ENCODE peak calls at places on chromosomes 7 and 10, in eight cellular contexts. I, Z, C, D, E, X, O and Y are unnamed samples.

GRCh38 chr10:121070257-121070656 is 219.1 kb downstream of the WDR11 start:
- DNase-seq in I (no peak), Z (no peak), C (no peak), D (no peak), E (peak), X (no peak), O (no peak), Y (peak)

GRCh38 chr7:88789480-88790064 is 6.0 kb downstream of the TEX47 start:
- DNase-seq in I (no peak), Z (no peak), C (no peak), D (no peak), E (peak), X (peak), O (no peak), Y (peak)

GRCh38 chr10:77675347-77675746 is 37.7 kb upstream of the KCNMA1 start:
- DNase-seq in I (no peak), Z (no peak), C (no peak), D (no peak), E (peak), X (no peak), O (no peak), Y (no peak)

GRCh38 chr7:94529516-94529915 is 19.9 kb downstream of the CASD1 start:
- DNase-seq in I (no peak), Z (no peak), C (no peak), D (no peak), E (no peak), X (no peak), O (no peak), Y (no peak)

GRCh38 chr10:115056186-115056585 is 37.0 kb upstream of the ATRNL1 start:
- DNase-seq in I (no peak), Z (no peak), C (no peak), D (no peak), E (no peak), X (no peak), O (no peak), Y (no peak)

GRCh38 chr10:84837041-84837766 is 508.8 kb downstream of the CCSER2 start:
- DNase-seq in I (no peak), Z (no peak), C (no peak), D (no peak), E (no peak), X (no peak), O (no peak), Y (no peak)

GRCh38 chr7:150373049-150373801 is 4.6 kb downstream of the REPIN1 start:
- DNase-seq in I (peak), Z (no peak), C (no peak), D (no peak), E (no peak), X (no peak), O (no peak), Y (no peak)

GRCh38 chr7:137343483-137343841 is at the start of gene PTN:
- DNase-seq in I (peak), Z (no peak), C (no peak), D (no peak), E (no peak), X (no peak), O (no peak), Y (no peak)

GRCh38 chr7:918118-918425 is 36.4 kb downstream of the ADAP1 start:
- DNase-seq in I (no peak), Z (peak), C (peak), D (no peak), E (no peak), X (no peak), O (no peak), Y (no peak)

GRCh38 chr10:79059859-79060379 is 8.8 kb upstream of the ZMIZ1 start:
- DNase-seq in I (no peak), Z (peak), C (peak), D (no peak), E (no peak), X (no peak), O (no peak), Y (no peak)

GRCh38 chr7:158501300-158502067 is 86.1 kb downstream of the PTPRN2 start:
- DNase-seq in I (no peak), Z (no peak), C (no peak), D (no peak), E (no peak), X (no peak), O (no peak), Y (no peak)

GRCh38 chr7:45484094-45484493 is 90.1 kb upstream of the ADCY1 start:
- DNase-seq in I (no peak), Z (no peak), C (no peak), D (no peak), E (no peak), X (no peak), O (no peak), Y (no peak)

GRCh38 chr10:86653379-86653778 is 968 bp upstream of the OPN4 start:
- DNase-seq in I (no peak), Z (peak), C (peak), D (no peak), E (no peak), X (no peak), O (no peak), Y (no peak)

GRCh38 chr7:105797652-105798051 is 78.7 kb downstream of the ATXN7L1 start:
- DNase-seq in I (no peak), Z (no peak), C (no peak), D (no peak), E (no peak), X (no peak), O (no peak), Y (no peak)

GRCh38 chr10:36269222-36269621 is 627.1 kb upstream of the FZD8 start:
- DNase-seq in I (no peak), Z (no peak), C (no peak), D (no peak), E (no peak), X (no peak), O (no peak), Y (no peak)

GRCh38 chr10:16440396-16441105 is 3.7 kb downstream of the PTER start:
- DNase-seq in I (peak), Z (no peak), C (peak), D (peak), E (peak), X (no peak), O (no peak), Y (no peak)

GRCh38 chr10:72574636-72575035 is 51.2 kb downstream of the MICU1 start:
- DNase-seq in I (no peak), Z (no peak), C (no peak), D (no peak), E (no peak), X (no peak), O (no peak), Y (no peak)

GRCh38 chr7:12174931-12175330 is 36.2 kb upstream of the TMEM106B start:
- DNase-seq in I (no peak), Z (no peak), C (no peak), D (no peak), E (no peak), X (no peak), O (no peak), Y (no peak)

GRCh38 chr10:114026189-114027040 is 17.3 kb upstream of the ADRB1 start:
- DNase-seq in I (peak), Z (no peak), C (no peak), D (peak), E (peak), X (peak), O (no peak), Y (no peak)

GRCh38 chr7:137695942-137696341 is 150.8 kb downstream of the DGKI start:
- DNase-seq in I (no peak), Z (no peak), C (no peak), D (no peak), E (no peak), X (no peak), O (no peak), Y (no peak)

GRCh38 chr10:33333260-33334169 is 952 bp downstream of the NRP1 start:
- DNase-seq in I (no peak), Z (no peak), C (no peak), D (no peak), E (peak), X (no peak), O (no peak), Y (peak)

GRCh38 chr7:96417784-96418183 is 95.9 kb upstream of the SLC25A13 start:
- DNase-seq in I (no peak), Z (no peak), C (no peak), D (no peak), E (no peak), X (no peak), O (no peak), Y (no peak)

GRCh38 chr10:94194256-94194655 is 168.5 kb downstream of the NOC3L start:
- DNase-seq in I (no peak), Z (no peak), C (no peak), D (peak), E (no peak), X (no peak), O (no peak), Y (no peak)

GRCh38 chr10:88642254-88642653 is 22.0 kb upstream of the LIPF start:
- DNase-seq in I (no peak), Z (no peak), C (no peak), D (no peak), E (no peak), X (no peak), O (no peak), Y (no peak)
- H3K4me3 ChIP-seq in I (no peak), Z (no peak), C (no peak), D (no peak), E (no peak), X (no peak), O (no peak), Y (no peak)

GRCh38 chr7:76296743-76297740 is 5.4 kb upstream of the HSPB1 start:
- DNase-seq in I (peak), Z (no peak), C (peak), D (no peak), E (no peak), X (no peak), O (no peak), Y (no peak)
- H3K4me3 ChIP-seq in I (no peak), Z (no peak), C (no peak), D (no peak), E (no peak), X (no peak), O (no peak), Y (no peak)

GRCh38 chr10:125062244-125063208 is 97.8 kb downstream of the CTBP2 start:
- DNase-seq in I (no peak), Z (no peak), C (no peak), D (no peak), E (no peak), X (no peak), O (no peak), Y (no peak)

GRCh38 chr10:125060038-125060437 is 100.3 kb downstream of the CTBP2 start:
- DNase-seq in I (no peak), Z (no peak), C (no peak), D (no peak), E (no peak), X (no peak), O (no peak), Y (no peak)

GRCh38 chr10:125060486-125060850 is 99.9 kb downstream of the CTBP2 start:
- DNase-seq in I (no peak), Z (no peak), C (no peak), D (peak), E (no peak), X (no peak), O (no peak), Y (no peak)

GRCh38 chr10:125060851-125061556 is 99.4 kb downstream of the CTBP2 start:
- DNase-seq in I (peak), Z (peak), C (peak), D (peak), E (peak), X (no peak), O (no peak), Y (peak)

DNA sequence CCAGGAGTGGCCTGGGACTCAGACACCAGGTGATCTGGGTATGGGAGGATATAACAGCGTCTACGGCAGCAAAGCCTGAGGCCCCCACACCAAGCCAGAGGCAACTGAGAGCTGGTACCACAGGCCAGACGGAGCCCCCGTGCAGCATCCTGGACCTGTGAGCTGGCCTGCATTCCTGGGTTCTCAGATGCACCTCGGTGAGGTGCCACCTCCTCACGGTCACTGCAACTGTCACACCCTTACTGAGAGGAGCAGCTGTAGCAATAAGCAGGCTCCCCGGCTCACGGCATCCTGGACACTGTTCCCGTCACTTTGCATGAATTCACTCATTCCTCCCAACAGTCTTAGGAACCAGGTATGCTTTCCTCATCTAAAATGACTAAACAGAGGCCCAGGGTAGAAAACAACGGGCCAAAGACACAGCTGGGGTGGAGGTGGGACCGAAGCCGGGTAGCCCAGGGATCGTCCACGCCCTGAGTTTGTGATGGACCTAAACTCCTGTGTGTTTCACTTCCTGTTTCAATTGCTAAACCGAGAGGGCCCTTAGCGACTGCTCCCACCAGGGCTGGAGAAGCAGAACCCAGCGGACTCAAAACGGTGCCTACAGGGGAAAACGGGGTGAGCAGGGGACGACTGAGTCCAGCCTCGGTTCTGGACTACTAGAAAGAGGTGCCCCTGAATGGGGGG is 98.7 kb downstream of the CTBP2 start:
- DNase-seq in I (no peak), Z (no peak), C (no peak), D (no peak), E (peak), X (no peak), O (no peak), Y (no peak)
- H3K4me3 ChIP-seq in I (no peak), Z (no peak), C (no peak), D (no peak), E (no peak), X (no peak), O (peak), Y (no peak)

GRCh38 chr7:127336458-127336857 is 56.0 kb downstream of the ZNF800 start:
- DNase-seq in I (no peak), Z (no peak), C (no peak), D (no peak), E (no peak), X (no peak), O (no peak), Y (no peak)
- H3K4me3 ChIP-seq in I (no peak), Z (no peak), C (no peak), D (no peak), E (no peak), X (no peak), O (no peak), Y (no peak)

GRCh38 chr7:155206286-155207020 is 91.2 kb upstream of the INSIG1 start:
- DNase-seq in I (no peak), Z (peak), C (peak), D (peak), E (peak), X (peak), O (no peak), Y (no peak)
- H3K4me3 ChIP-seq in I (peak), Z (peak), C (peak), D (peak), E (peak), X (peak), O (peak), Y (peak)

GRCh38 chr7:132777419-132777818 is 201.1 kb upstream of the PLXNA4 start:
- DNase-seq in I (no peak), Z (no peak), C (no peak), D (no peak), E (no peak), X (no peak), O (no peak), Y (no peak)
- H3K4me3 ChIP-seq in I (no peak), Z (no peak), C (no peak), D (no peak), E (no peak), X (no peak), O (no peak), Y (no peak)

DNA sequence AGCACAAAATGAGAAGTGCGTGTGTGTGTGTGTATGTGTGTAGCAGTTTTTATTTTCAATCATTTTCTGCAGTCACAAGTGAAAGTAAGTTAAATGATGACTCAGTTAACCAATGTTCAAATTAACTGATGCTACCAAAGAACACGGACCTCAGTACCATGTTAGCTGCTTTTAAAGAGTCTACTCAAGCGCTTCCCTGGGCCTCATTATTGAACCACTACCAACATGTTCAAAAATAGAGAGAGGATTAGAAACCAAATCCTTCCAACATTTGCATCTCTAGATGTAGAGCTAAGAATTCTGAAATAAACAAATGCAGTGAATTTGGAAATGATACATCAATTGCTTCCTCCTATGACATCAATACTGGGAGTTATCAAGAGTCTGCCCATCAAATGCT is at the start of gene TAS2R39:
- DNase-seq in I (no peak), Z (no peak), C (no peak), D (no peak), E (no peak), X (no peak), O (no peak), Y (no peak)
- H3K4me3 ChIP-seq in I (no peak), Z (no peak), C (no peak), D (no peak), E (no peak), X (no peak), O (no peak), Y (no peak)

GRCh38 chr7:90710466-90710850 is 114.3 kb downstream of the CDK14 start:
- DNase-seq in I (no peak), Z (no peak), C (no peak), D (no peak), E (no peak), X (no peak), O (no peak), Y (no peak)
- H3K4me3 ChIP-seq in I (no peak), Z (no peak), C (no peak), D (no peak), E (peak), X (no peak), O (no peak), Y (no peak)